ENCODE peak calls at places on chromosomes 12 and 14, in six cellular contexts. One of them, this sample, is unnamed.

GRCh38 chr14:30227871-30228270 is 300.2 kb upstream of the PRKD1 start:
- DNase-seq in lower lobe of right lung: no peak
- DNase-seq in ovary: peak; percentile 17
- DNase-seq in psoas muscle: peak; percentile 61
- DNase-seq in right lobe of liver: no peak
- DNase-seq in suprapubic skin: no peak
- DNase-seq in this sample: no peak

GRCh38 chr12:17992002-17992656 is 97.9 kb downstream of the RERGL start:
- DNase-seq in right lobe of liver: no peak
- DNase-seq in suprapubic skin: no peak
- DNase-seq in lower lobe of right lung: no peak
- DNase-seq in psoas muscle: no peak
- DNase-seq in ovary: no peak
- DNase-seq in this sample: no peak

GRCh38 chr14:104551851-104552737 is 27.5 kb upstream of the C14orf180 start:
- DNase-seq in suprapubic skin: peak; percentile 72
- DNase-seq in right lobe of liver: peak; percentile 14
- DNase-seq in ovary: no peak
- DNase-seq in lower lobe of right lung: peak; percentile 30
- DNase-seq in psoas muscle: peak; percentile 48
- DNase-seq in this sample: no peak

GRCh38 chr12:53626702-53627169 is 554 bp upstream of the ATF7 start:
- DNase-seq in psoas muscle: no peak
- DNase-seq in lower lobe of right lung: no peak
- DNase-seq in ovary: no peak
- DNase-seq in right lobe of liver: no peak
- DNase-seq in suprapubic skin: no peak
- DNase-seq in this sample: no peak

GRCh38 chr12:66188584-66189475 is at the start of gene IRAK3:
- DNase-seq in suprapubic skin: peak; percentile 95
- DNase-seq in right lobe of liver: peak; percentile 84
- DNase-seq in ovary: peak; percentile 49
- DNase-seq in lower lobe of right lung: peak; percentile 96
- DNase-seq in psoas muscle: peak; percentile 93
- DNase-seq in this sample: no peak

GRCh38 chr12:4701863-4702262 is 18.3 kb upstream of the GALNT8 start:
- DNase-seq in suprapubic skin: no peak
- DNase-seq in ovary: no peak
- DNase-seq in psoas muscle: no peak
- DNase-seq in lower lobe of right lung: no peak
- DNase-seq in right lobe of liver: no peak
- DNase-seq in this sample: no peak

GRCh38 chr12:53219116-53219955 is 12.3 kb upstream of the ITGB7 start:
- DNase-seq in psoas muscle: peak; percentile 46
- DNase-seq in suprapubic skin: no peak
- DNase-seq in right lobe of liver: no peak
- DNase-seq in ovary: no peak
- DNase-seq in lower lobe of right lung: peak; percentile 60
- DNase-seq in this sample: no peak

GRCh38 chr14:30077946-30078345 is 150.3 kb upstream of the PRKD1 start:
- DNase-seq in suprapubic skin: no peak
- DNase-seq in psoas muscle: no peak
- DNase-seq in right lobe of liver: no peak
- DNase-seq in lower lobe of right lung: no peak
- DNase-seq in ovary: no peak
- DNase-seq in this sample: no peak

GRCh38 chr12:57389033-57389432 is 41.8 kb downstream of the R3HDM2 start:
- DNase-seq in right lobe of liver: no peak
- DNase-seq in psoas muscle: no peak
- DNase-seq in lower lobe of right lung: no peak
- DNase-seq in suprapubic skin: no peak
- DNase-seq in ovary: no peak
- DNase-seq in this sample: no peak

GRCh38 chr12:116113398-116114130 is 163.9 kb downstream of the MED13L start:
- DNase-seq in lower lobe of right lung: no peak
- DNase-seq in right lobe of liver: no peak
- DNase-seq in psoas muscle: no peak
- DNase-seq in suprapubic skin: no peak
- DNase-seq in ovary: no peak
- DNase-seq in this sample: no peak

GRCh38 chr12:132475304-132476037 is 14.5 kb upstream of the FBRSL1 start:
- DNase-seq in psoas muscle: peak; percentile 72
- DNase-seq in suprapubic skin: no peak
- DNase-seq in lower lobe of right lung: no peak
- DNase-seq in ovary: peak; percentile 11
- DNase-seq in right lobe of liver: peak; percentile 15
- DNase-seq in this sample: no peak

GRCh38 chr14:50396636-50397460 is at the start of gene CDKL1:
- DNase-seq in ovary: peak; percentile 76
- DNase-seq in psoas muscle: peak; percentile 80
- DNase-seq in lower lobe of right lung: peak; percentile 80
- DNase-seq in suprapubic skin: peak; percentile 83
- DNase-seq in right lobe of liver: peak; percentile 72
- DNase-seq in this sample: no peak

GRCh38 chr14:72962829-72963312 is 36.6 kb downstream of the DCAF4 start:
- DNase-seq in lower lobe of right lung: no peak
- DNase-seq in ovary: no peak
- DNase-seq in psoas muscle: no peak
- DNase-seq in suprapubic skin: no peak
- DNase-seq in right lobe of liver: no peak
- DNase-seq in this sample: no peak

GRCh38 chr14:99137001-99137700 is 134.8 kb downstream of the BCL11B start:
- DNase-seq in psoas muscle: no peak
- DNase-seq in lower lobe of right lung: no peak
- DNase-seq in ovary: no peak
- DNase-seq in right lobe of liver: no peak
- DNase-seq in suprapubic skin: peak; percentile 54
- DNase-seq in this sample: no peak

GRCh38 chr14:24806061-24806678 is 172.2 kb upstream of the GZMB start:
- DNase-seq in psoas muscle: peak; percentile 68
- DNase-seq in lower lobe of right lung: peak; percentile 61
- DNase-seq in ovary: peak; percentile 21
- DNase-seq in suprapubic skin: no peak
- DNase-seq in right lobe of liver: peak; percentile 75
- DNase-seq in this sample: no peak

GRCh38 chr14:50658203-50658602 is 9.9 kb downstream of the SAV1 start:
- DNase-seq in ovary: no peak
- DNase-seq in right lobe of liver: no peak
- DNase-seq in suprapubic skin: no peak
- DNase-seq in psoas muscle: no peak
- DNase-seq in lower lobe of right lung: no peak
- DNase-seq in this sample: no peak

GRCh38 chr12:89181271-89181920 is 170.9 kb downstream of the DUSP6 start:
- DNase-seq in psoas muscle: no peak
- DNase-seq in ovary: no peak
- DNase-seq in right lobe of liver: no peak
- DNase-seq in suprapubic skin: no peak
- DNase-seq in lower lobe of right lung: no peak
- DNase-seq in this sample: no peak

GRCh38 chr14:72975776-72976175 is 49.5 kb downstream of the DCAF4 start:
- DNase-seq in right lobe of liver: no peak
- DNase-seq in psoas muscle: no peak
- DNase-seq in lower lobe of right lung: no peak
- DNase-seq in suprapubic skin: no peak
- DNase-seq in ovary: no peak
- DNase-seq in this sample: no peak

GRCh38 chr12:131536337-131536736 is 174.6 kb upstream of the SFSWAP start:
- DNase-seq in ovary: no peak
- DNase-seq in suprapubic skin: no peak
- DNase-seq in psoas muscle: no peak
- DNase-seq in lower lobe of right lung: no peak
- DNase-seq in right lobe of liver: no peak
- DNase-seq in this sample: peak; percentile 18

GRCh38 chr14:101153691-101154090 is 250.2 kb upstream of the RTL1 start:
- DNase-seq in psoas muscle: no peak
- DNase-seq in suprapubic skin: no peak
- DNase-seq in right lobe of liver: no peak
- DNase-seq in lower lobe of right lung: no peak
- DNase-seq in ovary: no peak
- DNase-seq in this sample: no peak

GRCh38 chr14:28754209-28754985 is 12.2 kb upstream of the FOXG1 start:
- DNase-seq in right lobe of liver: no peak
- DNase-seq in suprapubic skin: no peak
- DNase-seq in lower lobe of right lung: no peak
- DNase-seq in ovary: no peak
- DNase-seq in psoas muscle: no peak
- DNase-seq in this sample: no peak

GRCh38 chr12:25859976-25860375 is 98.5 kb upstream of the RASSF8 start:
- DNase-seq in psoas muscle: no peak
- DNase-seq in right lobe of liver: no peak
- DNase-seq in lower lobe of right lung: no peak
- DNase-seq in ovary: no peak
- DNase-seq in suprapubic skin: no peak
- DNase-seq in this sample: peak; percentile 3

GRCh38 chr14:42804146-42804545 is 1197.5 kb downstream of the LRFN5 start:
- DNase-seq in right lobe of liver: no peak
- DNase-seq in lower lobe of right lung: no peak
- DNase-seq in ovary: no peak
- DNase-seq in psoas muscle: no peak
- DNase-seq in suprapubic skin: no peak
- DNase-seq in this sample: no peak

GRCh38 chr14:34580381-34580780 is 40.9 kb upstream of the EAPP start:
- DNase-seq in psoas muscle: no peak
- DNase-seq in right lobe of liver: no peak
- DNase-seq in lower lobe of right lung: no peak
- DNase-seq in ovary: no peak
- DNase-seq in suprapubic skin: peak; percentile 52
- DNase-seq in this sample: no peak

GRCh38 chr12:77685112-77685511 is 145.6 kb upstream of the NAV3 start:
- DNase-seq in suprapubic skin: no peak
- DNase-seq in ovary: peak; percentile 79
- DNase-seq in lower lobe of right lung: no peak
- DNase-seq in psoas muscle: peak; percentile 43
- DNase-seq in right lobe of liver: peak; percentile 28
- DNase-seq in this sample: no peak

GRCh38 chr12:82682326-82682725 is 4.4 kb upstream of the TMTC2 start:
- DNase-seq in suprapubic skin: no peak
- DNase-seq in ovary: no peak
- DNase-seq in lower lobe of right lung: no peak
- DNase-seq in psoas muscle: no peak
- DNase-seq in right lobe of liver: no peak
- DNase-seq in this sample: no peak

GRCh38 chr12:29703528-29703927 is 80.2 kb downstream of the TMTC1 start:
- DNase-seq in psoas muscle: no peak
- DNase-seq in right lobe of liver: no peak
- DNase-seq in ovary: no peak
- DNase-seq in suprapubic skin: no peak
- DNase-seq in lower lobe of right lung: no peak
- DNase-seq in this sample: no peak

GRCh38 chr12:66984962-66985361 is 284.2 kb upstream of the CAND1 start:
- DNase-seq in psoas muscle: no peak
- DNase-seq in suprapubic skin: no peak
- DNase-seq in right lobe of liver: no peak
- DNase-seq in lower lobe of right lung: no peak
- DNase-seq in ovary: no peak
- DNase-seq in this sample: no peak

GRCh38 chr12:3069714-3070113 is 7.5 kb upstream of the TSPAN9 start:
- DNase-seq in psoas muscle: no peak
- DNase-seq in suprapubic skin: no peak
- DNase-seq in right lobe of liver: no peak
- DNase-seq in lower lobe of right lung: no peak
- DNase-seq in ovary: no peak
- DNase-seq in this sample: no peak
- H3K27ac ChIP-seq in psoas muscle: no peak overlapping the region
- H3K27ac ChIP-seq in suprapubic skin: no peak overlapping the region
- H3K27ac ChIP-seq in right lobe of liver: no peak overlapping the region
- H3K27ac ChIP-seq in lower lobe of right lung: no peak overlapping the region
- H3K27ac ChIP-seq in ovary: peak overlapping the region; percentile 3
- H3K27ac ChIP-seq in this sample: no peak overlapping the region

GRCh38 chr12:106873983-106874382 is 81.7 kb upstream of the TMEM263 start:
- DNase-seq in psoas muscle: no peak
- DNase-seq in right lobe of liver: no peak
- DNase-seq in lower lobe of right lung: no peak
- DNase-seq in ovary: no peak
- DNase-seq in suprapubic skin: no peak
- DNase-seq in this sample: no peak
- TF ChIP-seq CTCF in psoas muscle: no peak
- TF ChIP-seq CTCF in right lobe of liver: no peak
- TF ChIP-seq CTCF in lower lobe of right lung: no peak
- TF ChIP-seq CTCF in ovary: no peak
- TF ChIP-seq CTCF in suprapubic skin: no peak
- TF ChIP-seq CTCF in this sample: no peak

GRCh38 chr14:58697927-58698641 is 60.3 kb downstream of the DACT1 start:
- DNase-seq in right lobe of liver: no peak
- DNase-seq in suprapubic skin: no peak
- DNase-seq in lower lobe of right lung: no peak
- DNase-seq in psoas muscle: no peak
- DNase-seq in ovary: no peak
- DNase-seq in this sample: no peak
- H3K27me3 ChIP-seq in right lobe of liver: no peaks in the 10 kb centered on the region
- H3K27me3 ChIP-seq in suprapubic skin: no peaks in the 10 kb centered on the region
- H3K27me3 ChIP-seq in lower lobe of right lung: no peaks in the 10 kb centered on the region
- H3K27me3 ChIP-seq in psoas muscle: no peaks in the 10 kb centered on the region
- H3K27me3 ChIP-seq in ovary: no peaks in the 10 kb centered on the region
- H3K27me3 ChIP-seq in this sample: no peaks in the 10 kb centered on the region

GRCh38 chr12:119204716-119205285 is 26.1 kb downstream of the HSPB8 start:
- DNase-seq in psoas muscle: no peak
- DNase-seq in ovary: no peak
- DNase-seq in right lobe of liver: no peak
- DNase-seq in lower lobe of right lung: no peak
- DNase-seq in suprapubic skin: no peak
- DNase-seq in this sample: no peak
- H3K27ac ChIP-seq in psoas muscle: peak overlapping the region; percentile 63
- H3K27ac ChIP-seq in ovary: no peak overlapping the region
- H3K27ac ChIP-seq in right lobe of liver: no peak overlapping the region
- H3K27ac ChIP-seq in lower lobe of right lung: no peak overlapping the region
- H3K27ac ChIP-seq in suprapubic skin: no peak overlapping the region
- H3K27ac ChIP-seq in this sample: no peak overlapping the region

DNA sequence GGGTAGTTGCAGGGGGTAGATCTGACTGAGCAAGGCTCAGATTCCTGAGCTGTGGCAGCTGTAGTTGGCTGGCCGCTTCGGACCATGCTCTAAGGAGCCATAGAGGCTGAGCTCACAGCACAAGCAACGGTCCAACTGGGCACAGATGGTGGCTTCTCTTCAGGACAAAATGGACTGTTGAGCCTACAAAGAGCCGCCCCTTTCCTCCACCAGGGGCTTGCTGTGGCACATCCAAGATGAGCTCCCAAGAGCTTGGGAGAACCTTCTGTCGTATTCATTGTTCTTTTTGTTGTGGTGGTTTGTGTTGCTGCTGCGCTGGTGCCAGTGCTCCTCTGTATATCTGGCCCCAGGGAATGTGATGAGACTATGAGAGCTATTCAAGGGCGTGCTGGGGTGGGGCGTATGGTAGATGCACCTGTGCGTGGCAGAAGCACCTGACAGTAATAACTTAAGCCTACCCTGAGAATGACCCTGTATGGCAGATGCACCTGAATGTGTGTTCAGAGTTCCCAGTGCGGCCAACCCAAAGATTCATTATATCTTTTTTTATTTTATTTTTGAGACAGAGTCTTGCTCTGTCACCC is 17.8 kb upstream of the LGALS3 start:
- DNase-seq in psoas muscle: no peak
- DNase-seq in suprapubic skin: no peak
- DNase-seq in right lobe of liver: no peak
- DNase-seq in ovary: no peak
- DNase-seq in lower lobe of right lung: no peak
- DNase-seq in this sample: no peak
- TF ChIP-seq CTCF in psoas muscle: no peak
- TF ChIP-seq CTCF in suprapubic skin: no peak
- TF ChIP-seq CTCF in right lobe of liver: no peak
- TF ChIP-seq CTCF in ovary: no peak
- TF ChIP-seq CTCF in lower lobe of right lung: no peak
- TF ChIP-seq CTCF in this sample: no peak

GRCh38 chr12:125902991-125903390 is 837.8 kb downstream of the AACS start:
- DNase-seq in ovary: no peak
- DNase-seq in suprapubic skin: no peak
- DNase-seq in psoas muscle: no peak
- DNase-seq in right lobe of liver: no peak
- DNase-seq in lower lobe of right lung: no peak
- DNase-seq in this sample: no peak
- H3K27me3 ChIP-seq in ovary: no peaks in the 10 kb centered on the region
- H3K27me3 ChIP-seq in suprapubic skin: no peaks in the 10 kb centered on the region
- H3K27me3 ChIP-seq in psoas muscle: no peaks in the 10 kb centered on the region
- H3K27me3 ChIP-seq in right lobe of liver: no peaks in the 10 kb centered on the region
- H3K27me3 ChIP-seq in lower lobe of right lung: no peaks in the 10 kb centered on the region
- H3K27me3 ChIP-seq in this sample: no peaks in the 10 kb centered on the region